ENCODE peak calls at places on chromosome 20, in four cellular contexts. U is H1, T is GM12878, R is K562. V is an unnamed sample.

GRCh38 chr20:19378057-19378456 is 165.6 kb downstream of the SLC24A3 start:
- DNase-seq in U (no peak), T (no peak), R (no peak), V (no peak)

GRCh38 chr20:21272279-21272678 is 30.9 kb upstream of the XRN2 start:
- DNase-seq in U (no peak), T (no peak), R (no peak), V (no peak)

GRCh38 chr20:39214778-39215177 is 252.6 kb downstream of the DHX35 start:
- DNase-seq in U (no peak), T (no peak), R (peak; percentile 10), V (no peak)

GRCh38 chr20:1160496-1160895 is 24.3 kb downstream of the TMEM74B start:
- DNase-seq in U (no peak), T (no peak), R (no peak), V (no peak)

GRCh38 chr20:45467861-45468260 is 1.7 kb upstream of the WFDC2 start:
- DNase-seq in U (no peak), T (no peak), R (no peak), V (no peak)

GRCh38 chr20:15756401-15756800 is 816.8 kb downstream of the KIF16B start:
- DNase-seq in U (no peak), T (no peak), R (no peak), V (no peak)

GRCh38 chr20:25508083-25508770 is 77.1 kb downstream of the NINL start:
- DNase-seq in U (no peak), T (no peak), R (no peak), V (no peak)

GRCh38 chr20:54497931-54498718 is 22.7 kb downstream of the DOK5 start:
- DNase-seq in U (no peak), T (no peak), R (no peak), V (no peak)

GRCh38 chr20:56454754-56455153 is 13.7 kb upstream of the RTF2 start:
- DNase-seq in U (no peak), T (no peak), R (no peak), V (no peak)

GRCh38 chr20:25549866-25550477 is 35.4 kb downstream of the NINL start:
- DNase-seq in U (no peak), T (no peak), R (no peak), V (no peak)

GRCh38 chr20:24468401-24469115 is 871 bp upstream of the SYNDIG1 start:
- DNase-seq in U (no peak), T (no peak), R (no peak), V (no peak)

GRCh38 chr20:5529331-5530142 is 212.8 kb upstream of the PROKR2 start:
- DNase-seq in U (peak; percentile 33), T (peak; percentile 26), R (peak; percentile 64), V (peak; percentile 39)

GRCh38 chr20:5688431-5688972 is 61.7 kb upstream of the SHLD1 start:
- DNase-seq in U (no peak), T (no peak), R (peak; percentile 18), V (no peak)

GRCh38 chr20:53917145-53918009 is 153.0 kb downstream of the BCAS1 start:
- DNase-seq in U (no peak), T (peak; percentile 93), R (peak; percentile 71), V (no peak)

GRCh38 chr20:60447703-60448102 is 489.5 kb downstream of the CDH26 start:
- DNase-seq in U (no peak), T (no peak), R (no peak), V (no peak)

GRCh38 chr20:10077081-10077471 is 42.3 kb downstream of the ANKEF1 start:
- DNase-seq in U (no peak), T (no peak), R (no peak), V (no peak)

GRCh38 chr20:1808101-1808500 is 87.1 kb upstream of the SIRPA start:
- DNase-seq in U (no peak), T (no peak), R (no peak), V (no peak)

GRCh38 chr20:34622821-34623451 is 54.0 kb downstream of the PIGU start:
- DNase-seq in U (no peak), T (no peak), R (no peak), V (no peak)

GRCh38 chr20:60569116-60569515 is 610.9 kb downstream of the CDH26 start:
- DNase-seq in U (no peak), T (no peak), R (no peak), V (no peak)

GRCh38 chr20:21554376-21554890 is 40.6 kb upstream of the NKX2-2 start:
- DNase-seq in U (no peak), T (no peak), R (no peak), V (no peak)

GRCh38 chr20:11651138-11651537 is 266.6 kb upstream of the BTBD3 start:
- DNase-seq in U (no peak), T (no peak), R (no peak), V (no peak)

GRCh38 chr20:3312940-3313656 is 74.1 kb upstream of the SLC4A11 start:
- DNase-seq in U (no peak), T (no peak), R (no peak), V (no peak)

GRCh38 chr20:56748476-56749377 is 119.6 kb downstream of the TFAP2C start:
- DNase-seq in U (no peak), T (no peak), R (no peak), V (no peak)

GRCh38 chr20:21513881-21514540 is at the start of gene NKX2-2:
- DNase-seq in U (no peak), T (no peak), R (no peak), V (no peak)

GRCh38 chr20:50395258-50395729 is 114.9 kb upstream of the PTPN1 start:
- DNase-seq in U (no peak), T (no peak), R (no peak), V (no peak)

GRCh38 chr20:57398901-57399535 is 7.8 kb downstream of the RBM38 start:
- DNase-seq in U (no peak), T (no peak), R (no peak), V (no peak)

GRCh38 chr20:50658804-50659380 is 32.5 kb downstream of the RIPOR3 start:
- DNase-seq in U (no peak), T (no peak), R (no peak), V (no peak)

GRCh38 chr20:49570828-49571552 is 3.1 kb upstream of the PTGIS start:
- DNase-seq in U (no peak), T (no peak), R (no peak), V (no peak)

GRCh38 chr20:20407891-20408805 is 40.2 kb downstream of the INSM1 start:
- DNase-seq in U (no peak), T (no peak), R (no peak), V (no peak)

GRCh38 chr20:47677314-47678129 is 107.8 kb downstream of the SULF2 start:
- DNase-seq in U (peak; percentile 59), T (no peak), R (peak; percentile 74), V (peak; percentile 78)
- TF ChIP-seq TAF1 in U (no peak), T (no peak), R (no peak), V (no peak)

DNA sequence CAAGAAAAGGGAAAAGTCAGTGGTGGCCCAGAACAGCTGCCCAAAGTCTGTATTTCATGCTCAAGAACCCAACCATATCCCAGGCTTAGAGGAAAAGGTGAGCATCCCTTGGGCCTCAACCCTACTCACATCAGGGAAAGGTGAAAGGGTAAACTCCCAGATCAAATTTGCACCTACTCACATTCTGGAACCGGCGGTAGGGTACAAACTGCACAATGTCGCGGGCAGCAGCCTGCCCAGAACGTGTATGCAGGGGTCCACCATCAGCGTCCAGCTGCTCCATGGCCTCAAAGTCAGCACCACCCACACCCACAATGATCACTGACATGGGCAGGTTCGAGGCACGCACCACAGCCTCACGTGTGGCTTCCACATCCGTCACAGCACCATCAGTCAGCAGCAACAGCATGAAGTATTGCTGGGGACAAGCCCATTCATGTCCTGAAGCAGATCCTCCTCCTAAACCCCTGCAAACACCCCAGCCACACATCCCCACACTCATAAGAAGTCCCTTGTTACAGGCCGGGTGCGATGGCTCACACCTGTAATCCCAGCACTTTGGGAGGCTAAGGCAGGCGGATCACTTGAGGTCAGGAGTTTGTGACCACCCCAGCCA is 10.9 kb downstream of the SPAG4 start:
- DNase-seq in U (no peak), T (no peak), R (no peak), V (no peak)
- TF ChIP-seq POLR2AphosphoS5 in U (no peak), T (no peak), R (no peak), V (no peak)

GRCh38 chr20:6703047-6703446 is 64.4 kb upstream of the BMP2 start:
- DNase-seq in U (no peak), T (no peak), R (no peak), V (no peak)

GRCh38 chr20:6704132-6704861 is 63.2 kb upstream of the BMP2 start:
- DNase-seq in U (no peak), T (no peak), R (no peak), V (no peak)

GRCh38 chr20:6707231-6707870 is 60.1 kb upstream of the BMP2 start:
- DNase-seq in U (no peak), T (no peak), R (no peak), V (no peak)

GRCh38 chr20:6705920-6706500 is 61.5 kb upstream of the BMP2 start:
- DNase-seq in U (no peak), T (no peak), R (no peak), V (no peak)

GRCh38 chr20:6705106-6705766 is 62.2 kb upstream of the BMP2 start:
- DNase-seq in U (no peak), T (no peak), R (no peak), V (no peak)
- TF ChIP-seq POLR2A in U (no peak), T (no peak), R (no peak), V (no peak)

GRCh38 chr20:37295001-37295400 is 5.5 kb downstream of the MANBAL start:
- DNase-seq in U (no peak), T (no peak), R (no peak), V (no peak)
- TF ChIP-seq TAF1 in U (no peak), T (no peak), R (no peak), V (no peak)

GRCh38 chr20:52084727-52085126 is 106.9 kb downstream of the ZFP64 start:
- DNase-seq in U (no peak), T (no peak), R (no peak), V (no peak)
- TF ChIP-seq POLR2AphosphoS5 in U (no peak), T (no peak), R (no peak), V (no peak)

GRCh38 chr20:37095609-37096414 is at the start of gene RBL1:
- DNase-seq in U (peak; percentile 79), T (peak; percentile 60), R (peak; percentile 87), V (peak; percentile 63)

GRCh38 chr20:37096415-37097039 is 730 bp upstream of the RBL1 start:
- DNase-seq in U (no peak), T (no peak), R (peak; percentile 30), V (no peak)

GRCh38 chr20:37090357-37090871 is 5.4 kb downstream of the RBL1 start:
- DNase-seq in U (no peak), T (no peak), R (no peak), V (no peak)

DNA sequence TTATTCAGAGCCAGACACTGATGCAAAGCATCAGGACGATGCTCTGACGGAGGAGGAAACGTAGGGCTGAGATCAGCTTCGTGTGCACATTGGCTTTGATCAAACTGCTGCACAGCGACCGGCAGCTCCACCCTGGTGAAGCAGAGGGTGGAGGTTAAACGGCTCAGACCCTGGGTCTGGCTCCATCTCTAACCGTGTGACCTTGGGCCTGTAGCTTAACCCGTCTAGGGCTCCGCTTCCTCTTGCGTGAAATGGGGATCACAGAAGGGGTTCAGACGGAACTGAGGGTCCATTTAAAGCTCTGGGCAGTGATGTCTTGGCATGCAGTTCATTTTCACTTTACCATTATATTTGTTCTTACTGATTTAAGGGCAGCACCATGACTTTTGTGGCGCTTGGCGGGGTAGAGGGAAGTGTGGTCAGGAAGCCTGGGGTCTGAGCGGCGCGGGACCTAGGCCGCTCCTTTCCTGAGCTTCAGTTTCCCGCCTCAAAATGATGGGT is 639 bp downstream of the RBL1 start:
- DNase-seq in U (no peak), T (no peak), R (peak; percentile 59), V (peak; percentile 24)
- TF ChIP-seq POLR2A in U (no peak), T (no peak), R (peak; percentile 25), V (peak; percentile 14)

GRCh38 chr20:61667056-61667792 is 398.5 kb downstream of the TAF4 start:
- DNase-seq in U (no peak), T (no peak), R (no peak), V (no peak)
- TF ChIP-seq TAF1 in U (no peak), T (no peak), R (no peak), V (no peak)

GRCh38 chr20:23350855-23351838 is 556 bp downstream of the NXT1 start:
- DNase-seq in U (no peak), T (no peak), R (peak; percentile 26), V (no peak)
- TF ChIP-seq POLR2AphosphoS5 in U (no peak), T (peak; percentile 71), R (no peak), V (no peak)